ENCODE peak calls at places on chromosomes 6 and 20, in seven cellular contexts. R, N, V, O, U, W and E are unnamed samples.

GRCh38 chr20:48615871-48616270 is 211.9 kb downstream of the PREX1 start:
- DNase-seq in N (no peak), W (no peak), R (no peak), O (no peak), U (peak), V (no peak), E (no peak)

GRCh38 chr20:60108397-60108796 is 150.2 kb downstream of the CDH26 start:
- DNase-seq in R (no peak), V (no peak), O (no peak), N (no peak), W (no peak), U (no peak), E (no peak)

GRCh38 chr20:57451759-57452661 is 60.8 kb downstream of the RBM38 start:
- DNase-seq in W (no peak), U (no peak), O (peak), R (no peak), N (no peak), V (no peak), E (no peak)

GRCh38 chr6:13508711-13509705 is 21.6 kb upstream of the GFOD1 start:
- DNase-seq in W (no peak), N (no peak), R (no peak), O (no peak), U (no peak), V (no peak), E (peak)

GRCh38 chr6:113944701-113945100 is 26.2 kb downstream of the HDAC2 start:
- DNase-seq in V (no peak), N (no peak), U (no peak), W (no peak), O (no peak), R (no peak), E (no peak)

GRCh38 chr20:53869466-53870258 is 200.7 kb downstream of the BCAS1 start:
- DNase-seq in U (peak), W (peak), R (peak), N (peak), O (peak), V (peak), E (peak)

GRCh38 chr6:79072640-79073181 is 5.3 kb downstream of the PHIP start:
- DNase-seq in N (no peak), W (no peak), U (no peak), R (no peak), V (no peak), O (no peak), E (no peak)

GRCh38 chr6:26554669-26555504 is 16.7 kb downstream of the HMGN4 start:
- DNase-seq in R (peak), U (no peak), O (no peak), N (no peak), W (peak), V (peak), E (peak)

GRCh38 chr6:90610291-90610670 is 23.4 kb upstream of the MAP3K7 start:
- DNase-seq in V (no peak), O (no peak), N (no peak), W (peak), U (no peak), R (no peak), E (peak)

DNA sequence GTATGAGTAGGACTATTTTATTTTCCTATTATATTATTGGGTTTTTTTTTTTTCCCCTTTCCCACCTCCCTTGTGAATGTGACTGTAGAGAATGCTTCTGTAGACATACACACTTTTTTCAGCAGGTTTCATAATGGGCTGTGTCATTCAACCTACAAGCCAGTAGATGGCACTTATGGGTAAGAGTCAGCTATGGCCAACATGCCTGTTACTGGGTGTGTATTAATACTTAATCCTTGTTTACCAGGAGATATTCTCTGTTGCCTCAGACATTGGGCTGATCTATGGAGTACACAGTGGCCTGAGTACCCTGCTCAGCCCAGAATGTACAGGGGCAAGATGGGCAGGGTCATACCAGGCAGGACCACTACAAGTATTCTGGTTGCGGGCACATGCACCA is 382.5 kb downstream of the EPHA7 start:
- DNase-seq in W (peak), U (no peak), N (no peak), O (no peak), R (no peak), V (peak), E (peak)
- TF ChIP-seq CTCF in W (peak), U (no peak), N (no peak), O (peak), R (no peak), V (peak), E (peak)

DNA sequence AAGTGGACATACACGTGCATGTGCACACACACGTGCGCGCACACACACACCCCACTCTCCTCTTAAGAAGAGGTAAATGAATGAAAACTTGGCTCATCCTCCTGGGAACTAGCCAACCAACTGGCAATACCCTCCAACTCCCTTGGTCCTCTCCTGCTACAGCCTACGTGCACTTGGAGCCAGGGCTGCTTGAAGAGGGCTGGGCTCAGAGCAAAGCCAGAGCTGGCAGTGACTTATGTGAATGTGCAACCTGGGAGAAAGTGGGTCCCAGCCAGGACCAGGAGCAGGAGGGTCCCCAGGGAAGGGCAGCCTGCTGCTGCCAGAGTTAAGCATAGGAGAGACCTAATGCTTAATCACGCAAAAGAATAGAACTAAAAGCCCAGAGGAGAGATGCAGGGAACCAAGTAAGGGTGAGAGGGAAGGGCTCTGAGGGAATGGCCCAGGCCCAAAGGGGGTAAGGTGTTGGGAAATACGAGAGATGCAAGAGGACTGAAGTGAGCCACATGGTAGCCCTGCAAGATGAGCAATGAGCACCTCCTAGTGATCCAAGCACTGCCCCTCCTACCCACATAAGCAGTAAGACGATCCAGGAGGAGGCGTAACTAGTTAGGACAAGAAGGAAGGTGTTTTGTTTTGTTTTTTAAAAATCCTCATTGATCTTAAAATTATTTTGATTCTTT is 24.7 kb downstream of the TRAF3IP2 start:
- DNase-seq in U (peak), V (no peak), N (no peak), O (no peak), W (no peak), R (no peak), E (peak)
- TF ChIP-seq CTCF in U (no peak), V (no peak), N (no peak), O (no peak), W (peak), R (no peak), E (peak)

DNA sequence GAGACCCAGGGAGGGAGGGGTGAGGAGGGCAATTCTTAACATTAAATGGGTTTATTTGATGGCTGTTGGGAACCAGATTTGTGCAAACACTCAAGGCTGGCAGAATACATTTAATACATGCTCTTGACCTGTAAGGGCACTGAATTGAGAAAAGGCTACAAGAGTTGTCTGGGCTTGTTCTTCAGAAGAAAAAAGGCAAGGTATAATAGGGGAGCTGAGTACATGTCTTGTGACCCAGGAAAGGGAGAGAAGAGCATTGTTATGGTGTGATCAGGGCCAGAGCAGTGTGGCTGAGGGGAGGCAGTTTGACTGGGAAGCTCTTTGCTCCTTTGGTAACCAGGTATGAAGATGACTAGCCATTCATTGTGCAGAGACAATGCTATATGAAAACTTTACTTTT is 18.9 kb downstream of the KLHL31 start:
- DNase-seq in O (no peak), N (no peak), V (no peak), W (no peak), R (no peak), U (no peak), E (no peak)
- TF ChIP-seq CTCF in O (no peak), N (no peak), V (no peak), W (no peak), R (no peak), U (no peak), E (no peak)

GRCh38 chr20:24118096-24118780 is 129.7 kb upstream of the GGTLC1 start:
- DNase-seq in N (no peak), O (no peak), R (no peak), W (no peak), U (no peak), V (no peak), E (no peak)
- TF ChIP-seq CTCF in N (no peak), O (no peak), R (no peak), W (no peak), U (no peak), V (no peak), E (no peak)